ENCODE peak calls at places on chromosomes 2 and 18, in ten cellular contexts. Z is fibroblast of gingiva; O is lower lobe of right lung; N is NCI-H1105; I is NCI-H1092 treated with DMSO at 0.1 percent for 48 hours; U is M059J; W is non-pigmented ciliary epithelial cell; F is HuH-7.5; A is stimulated activated CD8-positive, alpha-beta memory T cell treated with anti-CD3 and anti-CD28 coated beads, Interleukin-2, amount 100 ng/mL, for 1 hour; S is activated gamma-delta T cell treated with Interleukin-2 at 50 U/mL for 16 hours. H is an unnamed sample.

GRCh38 chr2:136149011-136149410 is 31.1 kb upstream of the CXCR4 start:
- DNase-seq in Z (no peak), U (no peak), N (no peak), W (no peak), S (no peak), O (no peak), F (no peak), A (no peak), I (no peak), H (no peak)

GRCh38 chr2:70580352-70580751 is 26.7 kb upstream of the TGFA start:
- DNase-seq in N (no peak), W (no peak), U (no peak), O (no peak), Z (no peak), F (no peak), S (no peak), I (peak), A (no peak), H (no peak)

GRCh38 chr2:166365803-166366420 is 9.8 kb downstream of the SCN9A start:
- DNase-seq in A (no peak), W (no peak), S (no peak), Z (no peak), F (no peak), U (peak), I (no peak), N (no peak), O (no peak), H (no peak)

GRCh38 chr18:77876319-77876865 is 626.7 kb downstream of the GALR1 start:
- DNase-seq in N (no peak), U (no peak), A (no peak), Z (no peak), I (no peak), O (no peak), S (no peak), F (no peak), W (no peak), H (no peak)

GRCh38 chr2:102063360-102063947 is 71.7 kb downstream of the IL1R2 start:
- DNase-seq in S (no peak), U (peak), N (no peak), A (no peak), I (no peak), F (no peak), W (no peak), Z (peak), O (peak), H (no peak)

GRCh38 chr2:100832885-100833284 is 12.9 kb downstream of the NPAS2 start:
- DNase-seq in W (no peak), U (peak), I (no peak), F (no peak), N (no peak), Z (peak), O (no peak), A (no peak), S (no peak), H (no peak)

GRCh38 chr2:17539993-17540812 is at the start of gene VSNL1:
- DNase-seq in F (peak), I (peak), N (peak), Z (peak), O (peak), S (no peak), W (peak), A (no peak), U (peak), H (no peak)

GRCh38 chr2:119857742-119858141 is 98.0 kb downstream of the PTPN4 start:
- DNase-seq in I (no peak), O (no peak), S (no peak), W (no peak), N (no peak), A (no peak), F (no peak), Z (no peak), U (no peak), H (no peak)

GRCh38 chr2:42917374-42918017 is 125.1 kb upstream of the HAAO start:
- DNase-seq in W (peak), F (no peak), I (no peak), U (peak), N (no peak), O (no peak), Z (peak), S (no peak), A (no peak), H (no peak)

GRCh38 chr2:174939046-174939445 is 66.1 kb downstream of the CHN1 start:
- DNase-seq in W (no peak), O (no peak), S (no peak), F (no peak), Z (peak), A (no peak), N (no peak), I (no peak), U (peak), H (peak)

GRCh38 chr2:150467641-150467963 is 19.9 kb downstream of the RND3 start:
- DNase-seq in O (no peak), S (no peak), Z (no peak), I (no peak), U (peak), N (no peak), F (no peak), W (no peak), A (no peak), H (no peak)

GRCh38 chr2:192145496-192145895 is 49.2 kb downstream of the TMEFF2 start:
- DNase-seq in Z (no peak), S (no peak), F (no peak), I (no peak), O (no peak), N (no peak), A (no peak), U (no peak), W (no peak), H (no peak)

GRCh38 chr2:200786826-200787225 is 24.9 kb upstream of the BZW1 start:
- DNase-seq in A (no peak), W (peak), F (no peak), U (peak), S (no peak), O (no peak), I (no peak), Z (peak), N (no peak), H (peak)

GRCh38 chr18:53566622-53567021 is 657.8 kb downstream of the MBD2 start:
- DNase-seq in S (no peak), A (no peak), N (no peak), F (no peak), U (no peak), O (no peak), W (no peak), I (no peak), Z (no peak), H (no peak)

GRCh38 chr2:234496835-234497591 is at the start of gene ARL4C:
- DNase-seq in W (no peak), U (peak), I (peak), F (peak), A (peak), O (peak), S (peak), N (peak), Z (peak), H (peak)

GRCh38 chr2:42768706-42769256 is 4.8 kb upstream of the OXER1 start:
- DNase-seq in A (no peak), W (no peak), U (no peak), O (no peak), N (no peak), F (no peak), S (no peak), Z (no peak), I (no peak), H (no peak)

GRCh38 chr2:61763605-61764034 is 90.2 kb downstream of the FAM161A start:
- DNase-seq in I (peak), U (peak), S (no peak), F (peak), A (no peak), O (peak), W (peak), N (peak), Z (peak), H (peak)

GRCh38 chr2:177998006-177998405 is 74.6 kb downstream of the PDE11A start:
- DNase-seq in O (no peak), W (peak), N (no peak), U (peak), F (no peak), S (no peak), Z (no peak), I (no peak), A (no peak), H (no peak)